ENCODE peak calls at places on chromosomes 12 and 14, in four cellular contexts. One of them, this sample, is unnamed.

GRCh38 chr12:57091633-57092528 is 3.0 kb downstream of the NAB2 start:
- DNase-seq in GM12891: no peak
- DNase-seq in H1: no peak
- DNase-seq in K562: no peak
- DNase-seq in this sample: no peak

GRCh38 chr12:19431407-19432308 is 7.6 kb upstream of the AEBP2 start:
- DNase-seq in GM12891: no peak
- DNase-seq in H1: no peak
- DNase-seq in K562: no peak
- DNase-seq in this sample: no peak

GRCh38 chr12:115697341-115697740 is 580.2 kb downstream of the MED13L start:
- DNase-seq in GM12891: no peak
- DNase-seq in H1: no peak
- DNase-seq in K562: no peak
- DNase-seq in this sample: no peak

GRCh38 chr12:27334052-27334720 is 1.6 kb downstream of the BMAL2 start:
- DNase-seq in GM12891: no peak
- DNase-seq in H1: no peak
- DNase-seq in K562: no peak
- DNase-seq in this sample: no peak

GRCh38 chr14:24051789-24052655 is at the start of gene CARMIL3:
- DNase-seq in GM12891: peak
- DNase-seq in H1: peak
- DNase-seq in K562: peak
- DNase-seq in this sample: peak

GRCh38 chr14:37625597-37626595 is 30.5 kb downstream of the TTC6 start:
- DNase-seq in GM12891: no peak
- DNase-seq in H1: no peak
- DNase-seq in K562: no peak
- DNase-seq in this sample: no peak

GRCh38 chr12:97875064-97875463 is 412.5 kb downstream of the RMST start:
- DNase-seq in GM12891: no peak
- DNase-seq in H1: no peak
- DNase-seq in K562: no peak
- DNase-seq in this sample: no peak

GRCh38 chr12:56120158-56120846 is 2.2 kb downstream of the ZC3H10 start:
- DNase-seq in GM12891: no peak
- DNase-seq in H1: no peak
- DNase-seq in K562: peak
- DNase-seq in this sample: no peak

GRCh38 chr12:120239776-120240494 is 25.6 kb downstream of the PXN start:
- DNase-seq in GM12891: no peak
- DNase-seq in H1: no peak
- DNase-seq in K562: no peak
- DNase-seq in this sample: no peak

GRCh38 chr12:113469224-113469652 is 2.4 kb downstream of the LHX5 start:
- DNase-seq in GM12891: no peak
- DNase-seq in H1: no peak
- DNase-seq in K562: no peak
- DNase-seq in this sample: no peak

GRCh38 chr14:55430024-55430690 is 10.3 kb downstream of the TBPL2 start:
- DNase-seq in GM12891: no peak
- DNase-seq in H1: no peak
- DNase-seq in K562: peak
- DNase-seq in this sample: no peak

GRCh38 chr12:119338593-119339363 is 4.2 kb downstream of the CCDC60 start:
- DNase-seq in GM12891: no peak
- DNase-seq in H1: no peak
- DNase-seq in K562: no peak
- DNase-seq in this sample: no peak

GRCh38 chr12:122841544-122842321 is 6.5 kb downstream of the HIP1R start:
- DNase-seq in GM12891: no peak
- DNase-seq in H1: no peak
- DNase-seq in K562: no peak
- DNase-seq in this sample: no peak

GRCh38 chr14:70013269-70013873 is 134.2 kb downstream of the SMOC1 start:
- DNase-seq in GM12891: peak
- DNase-seq in H1: peak
- DNase-seq in K562: peak
- DNase-seq in this sample: peak

GRCh38 chr12:131894313-131894860 is at the start of gene ULK1:
- DNase-seq in GM12891: peak
- DNase-seq in H1: peak
- DNase-seq in K562: peak
- DNase-seq in this sample: peak

GRCh38 chr12:105069936-105070702 is 14.1 kb downstream of the ALDH1L2 start:
- DNase-seq in GM12891: no peak
- DNase-seq in H1: no peak
- DNase-seq in K562: no peak
- DNase-seq in this sample: no peak

GRCh38 chr14:71647086-71647784 is 285.0 kb upstream of the RGS6 start:
- DNase-seq in GM12891: no peak
- DNase-seq in H1: no peak
- DNase-seq in K562: no peak
- DNase-seq in this sample: no peak

DNA sequence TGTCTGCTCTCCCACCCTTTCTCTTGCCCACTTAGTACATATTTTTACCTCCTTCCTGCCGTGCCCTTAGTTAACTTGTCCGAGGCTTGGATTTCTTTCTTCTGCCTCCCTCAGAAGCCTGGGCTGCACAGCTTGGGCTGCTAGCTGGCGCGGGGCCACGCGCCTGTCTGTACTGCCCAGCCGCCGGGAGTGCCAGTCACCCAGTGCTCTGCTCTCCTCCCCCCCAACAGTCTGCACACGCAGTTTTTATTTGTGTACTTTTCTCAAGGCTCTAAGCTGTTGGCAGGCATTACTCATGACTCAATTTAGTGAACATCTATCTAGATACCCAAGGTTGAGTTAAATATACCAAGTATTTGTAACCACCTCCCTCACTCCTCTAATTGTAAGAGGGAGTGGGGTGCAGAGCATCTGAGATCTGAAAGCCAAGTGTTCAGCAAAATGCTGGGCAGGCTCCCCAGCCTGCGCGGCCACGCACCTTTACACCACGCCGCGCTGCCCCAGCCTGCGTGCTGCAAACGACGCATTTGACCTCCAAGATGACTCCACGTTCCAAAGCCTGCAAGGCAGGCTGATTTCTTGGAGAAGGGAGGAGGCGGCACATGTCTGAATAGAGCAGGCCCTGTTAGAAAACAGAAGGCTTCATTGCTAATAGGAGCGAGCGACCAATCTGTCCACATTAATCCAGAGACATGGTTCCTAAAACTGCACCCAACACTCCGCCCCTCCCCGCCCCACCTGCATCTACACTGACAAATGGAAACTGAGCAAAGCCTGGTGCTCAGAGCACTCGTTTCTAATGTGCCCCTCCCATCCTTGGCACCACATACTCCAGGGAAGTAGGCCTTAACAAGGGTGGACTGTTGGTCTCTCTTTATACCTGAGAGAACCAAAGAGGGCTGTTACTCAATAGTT is 18.2 kb upstream of the CACNA2D4 start:
- DNase-seq in GM12891: no peak
- DNase-seq in H1: peak
- DNase-seq in K562: no peak
- DNase-seq in this sample: no peak
- TF ChIP-seq POLR2AphosphoS5 in GM12891: no peak
- TF ChIP-seq POLR2AphosphoS5 in H1: no peak
- TF ChIP-seq POLR2AphosphoS5 in K562: no peak
- TF ChIP-seq POLR2AphosphoS5 in this sample: no peak

DNA sequence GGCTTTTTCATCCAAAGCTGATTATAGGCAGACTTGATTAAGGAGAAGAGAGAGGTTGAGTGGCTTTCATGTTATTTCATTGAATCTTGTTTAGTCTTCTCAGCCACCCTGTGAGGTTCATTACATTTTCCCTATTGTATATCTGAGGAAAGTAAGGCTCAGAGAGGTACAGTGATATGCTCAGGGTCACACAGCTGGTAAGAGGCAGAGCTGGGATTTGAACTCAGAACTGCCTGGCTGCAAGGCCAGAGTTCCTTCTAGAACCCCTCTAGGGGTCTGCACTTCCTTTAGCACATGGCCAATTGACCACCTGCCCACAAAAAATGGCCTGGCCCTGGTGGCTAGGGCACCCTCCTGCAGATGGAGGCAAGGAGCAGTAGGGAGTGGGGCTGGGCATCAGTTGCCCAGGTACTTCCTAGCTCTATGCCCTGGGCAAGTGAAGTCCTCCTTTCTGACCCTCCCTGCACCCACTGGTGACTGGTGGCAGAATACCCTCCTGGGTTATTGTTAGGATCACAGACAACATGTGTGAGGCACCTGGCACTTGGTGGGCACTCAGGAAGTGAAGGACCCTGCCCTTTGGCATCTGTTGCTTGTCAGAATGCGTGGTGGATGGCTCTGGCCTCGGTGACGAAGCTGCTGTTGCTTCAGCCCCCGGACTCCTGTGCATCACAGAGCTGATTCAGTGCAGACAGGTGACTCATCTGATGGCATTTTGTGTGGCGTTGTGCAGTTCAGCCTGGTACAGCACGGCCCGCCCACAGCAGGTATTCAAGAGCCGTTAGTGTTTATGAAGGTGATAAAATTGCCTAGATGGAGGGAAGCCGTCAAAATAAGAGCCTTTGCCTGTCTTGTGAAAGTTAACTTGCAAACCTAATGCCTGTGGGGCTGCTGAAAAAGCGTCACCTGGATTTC is 115.8 kb downstream of the SLC25A47 start:
- DNase-seq in GM12891: no peak
- DNase-seq in H1: no peak
- DNase-seq in K562: no peak
- DNase-seq in this sample: no peak
- TF ChIP-seq POLR2A in GM12891: no peak
- TF ChIP-seq POLR2A in H1: no peak
- TF ChIP-seq POLR2A in K562: no peak
- TF ChIP-seq POLR2A in this sample: no peak

DNA sequence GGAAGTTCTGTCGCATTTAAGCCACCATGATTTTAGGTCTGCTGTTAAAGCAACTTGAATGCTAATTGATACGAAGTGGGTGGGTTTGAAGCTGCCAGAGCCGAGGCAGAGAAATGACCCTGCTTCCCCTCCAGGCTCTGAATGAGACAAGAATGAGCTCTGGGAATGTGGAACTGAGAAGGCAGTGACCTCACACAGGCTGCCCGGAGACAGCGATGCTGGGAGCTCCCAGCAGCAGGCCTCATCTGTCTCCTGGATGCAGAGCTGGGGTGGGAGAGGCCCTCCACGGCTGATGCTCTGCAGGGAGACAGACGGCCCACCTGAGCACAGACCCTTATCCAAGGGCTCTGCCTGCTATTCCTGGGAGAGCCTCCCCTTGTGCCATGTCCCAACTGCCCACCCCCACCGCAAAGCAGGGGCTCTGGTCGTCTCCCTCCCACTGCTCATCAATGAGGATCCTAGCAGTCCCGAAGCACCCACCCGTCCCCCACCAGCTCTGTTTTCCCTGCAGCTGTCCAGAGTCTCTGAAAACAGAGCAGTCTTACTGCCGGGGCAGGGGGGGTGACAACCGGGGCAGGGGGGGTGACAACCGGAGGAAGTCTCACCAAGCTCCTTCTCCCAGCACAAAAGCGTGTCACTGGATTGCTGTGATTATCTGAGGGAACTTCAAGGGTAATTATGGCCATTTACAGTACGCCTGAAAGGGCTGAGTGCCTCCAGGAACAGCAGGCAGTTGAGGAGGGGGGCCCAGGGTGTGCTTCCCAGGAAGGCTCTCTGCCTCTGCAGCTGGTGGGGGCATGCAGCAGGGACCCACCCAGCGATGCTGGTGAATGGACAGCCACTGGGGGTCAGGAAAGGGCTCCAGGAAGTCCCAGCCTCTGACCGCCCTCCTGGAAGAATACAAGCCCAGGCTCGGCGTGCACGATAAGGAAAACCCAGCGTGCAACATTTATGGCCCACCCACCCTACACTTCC is 67.8 kb downstream of the CHGA start:
- DNase-seq in GM12891: no peak
- DNase-seq in H1: no peak
- DNase-seq in K562: no peak
- DNase-seq in this sample: no peak
- TF ChIP-seq TAF1 in GM12891: no peak
- TF ChIP-seq TAF1 in H1: no peak
- TF ChIP-seq TAF1 in K562: no peak
- TF ChIP-seq TAF1 in this sample: no peak

DNA sequence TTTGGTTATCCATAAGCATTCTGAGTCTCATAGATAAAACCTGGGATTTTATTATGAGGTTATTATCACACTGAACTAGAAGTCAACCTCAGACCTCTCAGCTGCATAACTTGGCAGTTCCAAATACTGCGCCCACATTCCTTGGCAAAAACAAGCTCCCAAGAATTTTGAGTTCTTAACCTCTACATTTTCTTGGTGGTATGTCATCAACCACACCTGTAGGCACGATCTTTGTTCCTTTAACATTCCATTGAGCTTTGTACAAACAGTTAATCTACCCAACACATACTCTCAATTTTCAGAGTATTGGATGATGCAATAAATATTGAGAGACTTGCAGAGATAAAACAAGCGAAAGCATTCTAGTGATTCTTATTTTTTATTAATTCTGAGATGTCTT is 371.8 kb upstream of the PRICKLE1 start:
- DNase-seq in GM12891: no peak
- DNase-seq in H1: no peak
- DNase-seq in K562: no peak
- DNase-seq in this sample: no peak
- TF ChIP-seq POLR2AphosphoS5 in GM12891: no peak
- TF ChIP-seq POLR2AphosphoS5 in H1: no peak
- TF ChIP-seq POLR2AphosphoS5 in K562: no peak
- TF ChIP-seq POLR2AphosphoS5 in this sample: no peak

GRCh38 chr14:93959239-93960107 is 16.9 kb downstream of the ASB2 start:
- DNase-seq in GM12891: peak
- DNase-seq in H1: no peak
- DNase-seq in K562: peak
- DNase-seq in this sample: peak

GRCh38 chr14:93957751-93958566 is 18.4 kb downstream of the ASB2 start:
- DNase-seq in GM12891: no peak
- DNase-seq in H1: no peak
- DNase-seq in K562: no peak
- DNase-seq in this sample: no peak

GRCh38 chr14:93957333-93957710 is 19.0 kb downstream of the ASB2 start:
- DNase-seq in GM12891: no peak
- DNase-seq in H1: no peak
- DNase-seq in K562: no peak
- DNase-seq in this sample: no peak

GRCh38 chr14:93960108-93960475 is 16.3 kb downstream of the ASB2 start:
- DNase-seq in GM12891: no peak
- DNase-seq in H1: no peak
- DNase-seq in K562: no peak
- DNase-seq in this sample: no peak

DNA sequence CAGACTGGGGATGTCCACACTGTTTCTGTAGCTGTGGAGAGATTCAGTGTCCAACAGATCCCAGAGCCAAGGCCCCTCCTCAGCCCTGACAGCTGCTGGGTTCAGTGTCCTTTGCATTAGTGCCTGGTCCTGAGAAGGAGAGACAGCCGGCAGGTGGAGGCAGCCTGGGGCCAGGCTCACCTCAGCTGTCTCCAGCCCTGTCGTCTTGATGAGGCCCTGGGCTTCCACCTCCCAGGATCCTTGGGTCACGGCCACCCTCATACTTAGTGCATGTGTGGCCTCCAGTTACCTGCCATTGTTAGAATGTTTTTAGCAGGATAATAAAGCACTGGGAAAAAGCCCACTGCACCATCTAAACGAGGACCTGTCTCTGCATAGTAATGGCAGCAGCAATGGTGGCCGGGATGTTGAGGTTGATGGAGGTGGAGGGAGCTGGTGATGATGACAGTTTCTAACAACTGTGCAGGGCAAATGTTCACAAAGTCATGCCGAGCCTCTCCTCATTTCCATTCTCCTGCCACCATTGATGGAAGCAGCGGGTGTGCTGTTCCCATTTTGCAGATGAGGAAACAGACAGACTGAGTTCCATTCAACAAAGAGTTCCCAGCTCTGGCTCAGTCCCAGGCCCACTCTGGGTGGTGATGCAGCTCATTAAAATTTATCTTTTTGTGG is 17.7 kb downstream of the ASB2 start:
- DNase-seq in GM12891: no peak
- DNase-seq in H1: no peak
- DNase-seq in K562: no peak
- DNase-seq in this sample: no peak
- TF ChIP-seq POLR2A in GM12891: no peak
- TF ChIP-seq POLR2A in H1: no peak
- TF ChIP-seq POLR2A in K562: no peak
- TF ChIP-seq POLR2A in this sample: peak